ENCODE peak calls at places on chromosomes 7 and 10, in nine cellular contexts. H, Z, V, M, Q, T, D, X and U are unnamed samples.

GRCh38 chr10:37067576-37067975 is 57.8 kb upstream of the ANKRD30A start:
- DNase-seq in T (no peak), Z (no peak), Q (no peak), H (no peak), X (no peak), M (no peak), D (no peak), V (no peak), U (no peak)

GRCh38 chr7:55046582-55047347 is 27.9 kb downstream of the EGFR start:
- DNase-seq in M (no peak), D (no peak), Q (no peak), T (no peak), X (no peak), H (no peak), Z (no peak), V (no peak), U (no peak)

GRCh38 chr7:43646603-43647313 is 63.9 kb downstream of the STK17A start:
- DNase-seq in X (no peak), Q (no peak), H (no peak), M (no peak), Z (no peak), V (peak; percentile 33), T (no peak), D (no peak), U (no peak)

GRCh38 chr10:63614371-63614891 is 93.2 kb downstream of the REEP3 start:
- DNase-seq in Q (no peak), V (no peak), T (no peak), X (peak; percentile 55), D (no peak), M (no peak), H (peak; percentile 6), Z (no peak), U (no peak)

GRCh38 chr10:70433581-70434280 is 7.8 kb downstream of the NODAL start:
- DNase-seq in X (no peak), M (no peak), H (no peak), Z (no peak), D (no peak), T (no peak), V (no peak), Q (no peak), U (no peak)

GRCh38 chr10:74924251-74924954 is 98.0 kb downstream of the KAT6B start:
- DNase-seq in H (no peak), Q (peak; percentile 63), D (no peak), Z (no peak), M (no peak), X (peak; percentile 51), T (peak; percentile 75), V (no peak), U (no peak)

GRCh38 chr7:99210265-99210970 is 2.5 kb upstream of the KPNA7 start:
- DNase-seq in Q (no peak), X (no peak), T (no peak), Z (no peak), H (no peak), V (no peak), D (no peak), M (no peak), U (no peak)

GRCh38 chr10:87505366-87506113 is 847 bp downstream of the MINPP1 start:
- DNase-seq in H (peak; percentile 26), Q (peak; percentile 48), D (peak; percentile 72), T (peak; percentile 33), X (peak; percentile 86), M (peak; percentile 76), Z (peak; percentile 23), V (no peak), U (no peak)

GRCh38 chr7:43208189-43208588 is 95.7 kb downstream of the HECW1 start:
- DNase-seq in Z (no peak), D (no peak), T (no peak), X (peak; percentile 15), H (no peak), V (no peak), M (no peak), Q (no peak), U (no peak)

GRCh38 chr7:110090113-110090820 is 1000.7 kb upstream of the LRRN3 start:
- DNase-seq in V (no peak), Q (no peak), X (peak; percentile 33), T (peak; percentile 41), M (no peak), D (peak; percentile 11), H (peak; percentile 15), Z (no peak), U (no peak)

GRCh38 chr7:30917216-30917893 is 5.7 kb downstream of the AQP1 start:
- DNase-seq in Q (no peak), H (no peak), T (no peak), V (no peak), X (no peak), Z (no peak), D (no peak), M (no peak), U (no peak)

GRCh38 chr10:23065549-23065948 is 29.8 kb upstream of the MSRB2 start:
- DNase-seq in T (no peak), M (no peak), V (peak; percentile 81), Q (no peak), H (no peak), D (no peak), X (peak; percentile 24), Z (peak; percentile 64), U (peak; percentile 72)

GRCh38 chr10:132189810-132190422 is 3.2 kb downstream of the DPYSL4 start:
- DNase-seq in M (no peak), T (no peak), H (no peak), Z (no peak), X (no peak), V (no peak), Q (no peak), D (no peak), U (no peak)

GRCh38 chr7:194257-194995 is 2.1 kb downstream of the FAM20C start:
- DNase-seq in Z (no peak), T (no peak), Q (no peak), M (no peak), V (no peak), X (peak; percentile 91), H (no peak), D (no peak), U (no peak)

GRCh38 chr7:70356324-70356797 is 758.1 kb downstream of the AUTS2 start:
- DNase-seq in X (peak; percentile 60), Q (no peak), Z (no peak), T (no peak), H (peak; percentile 94), V (no peak), M (no peak), D (no peak), U (no peak)